ENCODE peak calls at places on chromosomes 13 and 19, in seven cellular contexts. E, I, V, Q, S, G and O are unnamed samples.

GRCh38 chr19:46611791-46612190 is 10.7 kb downstream of the CALM3 start:
- DNase-seq in E (no peak), I (no peak), V (no peak), Q (no peak), S (no peak), G (peak; percentile 56), O (no peak)

GRCh38 chr19:41887711-41888382 is 4.9 kb downstream of the ARHGEF1 start:
- DNase-seq in E (no peak), I (no peak), V (no peak), Q (no peak), S (no peak), G (no peak), O (peak; percentile 90)

GRCh38 chr19:44810555-44811447 is 1.9 kb downstream of the BCAM start:
- DNase-seq in E (no peak), I (no peak), V (no peak), Q (no peak), S (no peak), G (no peak), O (no peak)

GRCh38 chr19:13997637-13997962 is 8.5 kb downstream of the RFX1 start:
- DNase-seq in E (no peak), I (no peak), V (no peak), Q (no peak), S (no peak), G (no peak), O (no peak)

GRCh38 chr19:47353307-47353712 is 4.2 kb downstream of the DHX34 start:
- DNase-seq in E (no peak), I (no peak), V (no peak), Q (no peak), S (no peak), G (no peak), O (peak; percentile 80)

GRCh38 chr13:94829201-94829600 is 116.9 kb upstream of the SOX21 start:
- DNase-seq in E (no peak), I (no peak), V (no peak), Q (no peak), S (no peak), G (no peak), O (no peak)

GRCh38 chr19:17332677-17333581 is 1.7 kb downstream of the ANO8 start:
- DNase-seq in E (no peak), I (no peak), V (peak; percentile 45), Q (no peak), S (no peak), G (no peak), O (no peak)

GRCh38 chr19:35132254-35132653 is 2.6 kb downstream of the LGI4 start:
- DNase-seq in E (no peak), I (no peak), V (no peak), Q (no peak), S (no peak), G (no peak), O (no peak)

GRCh38 chr13:93169980-93170379 is 56.6 kb upstream of the GPC6 start:
- DNase-seq in E (no peak), I (no peak), V (no peak), Q (no peak), S (no peak), G (no peak), O (no peak)

GRCh38 chr13:106132216-106132615 is 403.2 kb downstream of the EFNB2 start:
- DNase-seq in E (no peak), I (no peak), V (no peak), Q (no peak), S (no peak), G (no peak), O (no peak)

GRCh38 chr19:13583114-13583513 is 76.8 kb upstream of the CACNA1A start:
- DNase-seq in E (no peak), I (no peak), V (no peak), Q (no peak), S (no peak), G (no peak), O (no peak)

GRCh38 chr19:57788114-57788692 is 18.7 kb downstream of the ZNF586 start:
- DNase-seq in E (no peak), I (no peak), V (no peak), Q (no peak), S (no peak), G (no peak), O (no peak)

GRCh38 chr13:112202966-112203365 is 136.0 kb downstream of the SOX1 start:
- DNase-seq in E (no peak), I (no peak), V (no peak), Q (no peak), S (no peak), G (no peak), O (no peak)

GRCh38 chr13:50524540-50524939 is 319.0 kb downstream of the DLEU7 start:
- DNase-seq in E (no peak), I (no peak), V (no peak), Q (no peak), S (no peak), G (no peak), O (no peak)

GRCh38 chr13:34943675-34944634 is 1.9 kb downstream of the NBEA start:
- DNase-seq in E (no peak), I (no peak), V (peak; percentile 9), Q (no peak), S (no peak), G (no peak), O (no peak)

GRCh38 chr13:97433727-97434416 is at the start of gene RAP2A:
- DNase-seq in E (peak; percentile 79), I (peak; percentile 92), V (peak; percentile 93), Q (peak; percentile 56), S (peak; percentile 94), G (peak; percentile 96), O (peak; percentile 91)
- TF ChIP-seq POLR2A in E (peak; percentile 82), I (peak; percentile 77), V (peak; percentile 61), Q (no peak), S (peak; percentile 45), G (peak; percentile 67), O (peak; percentile 86)

GRCh38 chr19:5974721-5975387 is 3.1 kb downstream of the RANBP3 start:
- DNase-seq in E (no peak), I (no peak), V (no peak), Q (no peak), S (no peak), G (no peak), O (no peak)
- H3K4me1 ChIP-seq in E (peaks cover 25% of the 10 kb centered on the region), I (peaks cover 26% of the 10 kb centered on the region), V (peaks cover 17% of the 10 kb centered on the region), Q (peaks cover 31% of the 10 kb centered on the region), S (peaks cover 89% of the 10 kb centered on the region), G (peaks cover 69% of the 10 kb centered on the region), O (peaks cover 58% of the 10 kb centered on the region)

GRCh38 chr19:1855040-1855827 is 7.0 kb upstream of the REXO1 start:
- DNase-seq in E (peak; percentile 78), I (no peak), V (peak; percentile 84), Q (peak; percentile 66), S (peak; percentile 98), G (peak; percentile 94), O (peak; percentile 97)
- TF ChIP-seq POLR2A in E (peak; percentile 74), I (no peak), V (peak; percentile 81), Q (no peak), S (no peak), G (peak; percentile 73), O (peak; percentile 50)

DNA sequence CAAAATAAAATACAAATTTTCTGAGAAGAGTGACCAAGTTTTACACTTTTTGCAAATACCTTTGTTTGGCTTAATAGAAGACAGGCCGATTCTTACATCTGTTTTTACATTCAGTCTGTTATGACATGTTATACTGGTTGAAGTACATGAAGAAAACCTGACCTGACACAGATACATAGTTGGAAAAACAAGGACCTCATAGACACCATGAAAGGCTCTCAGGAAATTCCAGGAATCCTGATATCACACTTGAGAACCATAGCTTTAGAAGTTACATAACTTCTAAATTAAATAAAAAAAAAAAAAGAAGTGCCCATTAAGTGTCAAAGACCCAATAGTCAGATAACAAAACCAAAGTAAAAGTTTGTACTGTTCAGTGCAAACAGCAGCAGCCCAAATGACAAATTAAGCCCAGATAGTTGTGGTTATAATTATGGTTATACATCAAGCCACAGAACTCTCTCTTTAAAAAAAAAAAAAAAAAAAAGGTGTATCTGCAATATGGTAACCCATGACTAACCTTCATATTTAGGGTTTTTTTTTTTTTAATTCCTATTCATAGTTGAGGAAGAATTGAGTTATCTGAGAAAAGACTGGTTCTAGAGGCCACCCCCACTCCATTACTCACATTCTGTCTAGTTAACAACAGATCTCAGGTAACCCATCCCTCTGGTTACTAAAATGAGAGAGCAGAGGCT is 19.8 kb downstream of the RBM26 start:
- DNase-seq in E (no peak), I (no peak), V (no peak), Q (no peak), S (no peak), G (no peak), O (no peak)
- H3K4me1 ChIP-seq in E (no peaks in the 10 kb centered on the region), I (peaks cover 3% of the 10 kb centered on the region), V (peaks cover 15% of the 10 kb centered on the region), Q (no peaks in the 10 kb centered on the region), S (peaks cover 23% of the 10 kb centered on the region), G (peaks cover 25% of the 10 kb centered on the region), O (no peaks in the 10 kb centered on the region)